ENCODE peak calls at places on chromosomes 13 and 19, in six cellular contexts. Z, N, H, E, X and M are unnamed samples.

GRCh38 chr13:100860866-100861265 is 186.3 kb upstream of the TMTC4 start:
- DNase-seq in H (no peak), E (no peak), Z (no peak), N (no peak), X (no peak), M (no peak)

GRCh38 chr13:76720416-76720815 is 165.8 kb downstream of the KCTD12 start:
- DNase-seq in E (no peak), H (no peak), Z (no peak), N (no peak), X (no peak), M (no peak)

GRCh38 chr13:110576070-110576394 is 14.5 kb upstream of the RAB20 start:
- DNase-seq in N (no peak), H (no peak), Z (no peak), X (no peak), E (no peak), M (no peak)

GRCh38 chr13:72782717-72783116 is 784 bp downstream of the PIBF1 start:
- DNase-seq in E (no peak), Z (peak), X (no peak), H (no peak), N (no peak), M (no peak)

GRCh38 chr13:90055760-90056159 is 1291.7 kb upstream of the MIR17HG start:
- DNase-seq in H (no peak), X (no peak), E (no peak), N (no peak), Z (no peak), M (no peak)

GRCh38 chr13:21948781-21949474 is 278.1 kb downstream of the FGF9 start:
- DNase-seq in X (no peak), N (no peak), H (no peak), Z (no peak), E (no peak), M (no peak)

GRCh38 chr13:97116754-97117153 is 105.4 kb upstream of the MBNL2 start:
- DNase-seq in E (peak), Z (peak), N (no peak), X (no peak), H (no peak), M (no peak)

GRCh38 chr13:21118180-21118579 is 56.8 kb upstream of the LATS2 start:
- DNase-seq in X (no peak), N (no peak), H (no peak), Z (no peak), E (no peak), M (no peak)

GRCh38 chr19:56900573-56901097 is 60.1 kb upstream of the PEG3 start:
- DNase-seq in Z (no peak), H (no peak), X (no peak), E (no peak), N (no peak), M (no peak)

GRCh38 chr19:2317756-2318155 is 9.8 kb upstream of the LINGO3 start:
- DNase-seq in E (no peak), H (no peak), Z (no peak), X (no peak), N (no peak), M (no peak)

GRCh38 chr19:2315121-2315817 is 7.3 kb upstream of the LINGO3 start:
- DNase-seq in Z (no peak), N (no peak), E (no peak), X (no peak), H (no peak), M (no peak)

GRCh38 chr19:2312819-2313501 is 5.0 kb upstream of the LINGO3 start:
- DNase-seq in X (no peak), N (no peak), H (no peak), Z (no peak), E (no peak), M (no peak)

GRCh38 chr19:2317300-2317699 is 9.3 kb upstream of the LINGO3 start:
- DNase-seq in X (no peak), N (no peak), E (no peak), H (no peak), Z (no peak), M (no peak)

DNA sequence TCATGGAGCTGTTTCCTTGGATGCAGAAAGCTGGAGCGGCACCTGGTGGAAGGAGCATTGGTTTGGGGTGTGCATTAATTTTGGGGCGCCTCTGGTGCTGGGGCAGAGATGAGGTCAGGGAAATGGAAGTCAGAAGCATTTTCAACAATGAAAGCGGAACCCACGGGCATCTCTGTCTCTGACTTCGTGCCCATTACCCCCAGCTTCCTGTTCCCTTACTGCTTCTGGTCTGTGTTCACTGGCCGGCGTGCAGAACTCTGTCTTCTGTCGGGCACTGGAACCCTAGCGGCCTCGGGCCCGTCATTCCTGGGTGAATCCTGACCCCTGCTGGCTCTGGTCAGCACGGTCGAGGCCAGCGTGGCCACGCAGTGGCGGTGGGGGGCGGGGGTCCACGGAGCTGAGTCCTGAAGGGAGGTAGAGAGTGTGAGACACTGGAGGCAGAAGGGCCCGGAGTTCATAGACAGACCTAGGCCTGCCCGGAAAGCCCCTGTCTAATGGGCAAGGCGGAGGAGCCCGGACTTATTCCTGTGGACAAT is 7.9 kb upstream of the LINGO3 start:
- DNase-seq in Z (peak), E (peak), H (no peak), N (no peak), X (peak), M (no peak)
- H3K4me3 ChIP-seq in Z (no peak), E (no peak), H (no peak), N (no peak), X (no peak), M (no peak)

DNA sequence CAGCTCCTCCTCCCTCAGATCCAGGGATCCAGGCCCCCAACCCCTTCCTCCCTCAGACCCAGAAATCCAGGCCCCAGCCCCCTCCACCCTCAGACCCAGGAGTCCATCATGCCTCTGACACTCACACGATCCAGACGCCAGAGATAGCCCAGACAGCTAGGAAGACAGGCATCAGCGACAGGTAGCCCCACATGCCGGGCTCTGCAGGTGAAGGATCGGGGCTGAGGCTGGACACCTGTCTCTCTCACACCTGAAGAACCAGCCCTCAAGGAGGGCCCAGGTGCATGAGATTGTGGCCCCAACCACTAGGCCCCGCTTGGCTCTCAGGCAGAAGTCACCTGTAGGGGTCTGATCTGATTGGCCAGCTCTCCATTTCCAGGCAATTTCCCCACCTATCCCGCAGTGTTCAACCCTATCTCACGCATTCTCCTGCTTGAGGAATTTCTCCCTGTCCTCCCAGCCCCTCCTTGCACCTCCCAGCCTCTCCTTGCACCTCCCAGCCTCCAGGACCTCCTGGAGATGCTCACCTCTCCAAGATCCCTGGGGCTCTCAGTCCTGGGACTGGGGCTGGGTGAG is 4.2 kb downstream of the TMEM150B start:
- DNase-seq in N (no peak), Z (no peak), E (no peak), X (no peak), H (no peak), M (no peak)
- H3K4me3 ChIP-seq in N (no peak), Z (no peak), E (no peak), X (no peak), H (no peak), M (no peak)

DNA sequence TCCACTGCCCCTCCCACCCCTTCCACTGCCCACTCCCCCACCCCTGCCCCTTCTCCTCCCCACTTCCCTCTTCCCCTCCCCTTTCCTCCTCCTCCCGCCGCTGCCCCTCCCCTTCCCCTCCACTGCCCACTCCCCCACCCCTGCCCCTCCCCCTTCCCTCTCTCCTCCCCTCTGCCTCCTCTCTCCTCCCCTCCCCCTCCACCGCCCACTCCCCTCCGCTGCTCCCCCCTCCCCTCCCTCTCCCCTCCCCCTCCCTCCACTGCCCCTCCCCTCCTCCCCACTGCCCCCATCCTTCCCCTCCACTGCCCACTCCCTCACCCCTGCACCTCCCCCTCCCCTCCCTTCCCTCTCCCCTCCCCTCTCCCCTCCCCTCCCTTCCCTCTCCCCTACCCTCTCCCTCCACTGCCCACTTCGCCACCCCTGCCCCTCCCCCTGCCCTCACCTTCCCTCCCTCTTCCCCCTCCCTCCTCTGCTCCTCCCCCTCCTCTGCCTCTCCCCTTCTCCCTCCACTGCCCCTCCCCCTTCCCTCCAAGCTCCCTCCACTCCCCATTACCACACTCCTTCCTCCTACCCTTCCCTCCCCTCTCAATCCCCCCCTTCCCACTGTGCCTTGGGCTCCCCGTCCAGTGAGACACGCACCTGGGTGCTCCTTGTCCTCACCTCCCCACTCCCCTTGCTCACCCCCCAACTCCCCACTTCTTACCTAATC is 21.9 kb downstream of the ATP8B3 start:
- DNase-seq in N (no peak), Z (no peak), H (no peak), X (no peak), E (no peak), M (no peak)
- H3K4me3 ChIP-seq in N (no peak), Z (no peak), H (peak), X (no peak), E (peak), M (no peak)

GRCh38 chr19:11905928-11906327 is 18.3 kb downstream of the ZNF69 start:
- DNase-seq in H (no peak), N (no peak), X (no peak), Z (no peak), E (no peak), M (no peak)
- H3K4me3 ChIP-seq in H (no peak), N (no peak), X (no peak), Z (no peak), E (no peak), M (no peak)

GRCh38 chr19:48963371-48964204 is 1.5 kb upstream of the FTL start:
- DNase-seq in E (peak), H (no peak), X (peak), N (peak), Z (peak), M (no peak)

GRCh38 chr19:48962849-48963165 is 2.3 kb upstream of the FTL start:
- DNase-seq in Z (no peak), H (no peak), E (no peak), X (no peak), N (no peak), M (no peak)

GRCh38 chr19:48965806-48966540 is 864 bp downstream of the FTL start:
- DNase-seq in X (peak), N (peak), H (no peak), Z (peak), E (peak), M (no peak)

GRCh38 chr19:48965033-48965805 is at the start of gene FTL:
- DNase-seq in N (peak), X (peak), E (peak), Z (peak), H (peak), M (peak)

GRCh38 chr19:48964205-48965032 is 690 bp upstream of the FTL start:
- DNase-seq in X (peak), N (no peak), Z (no peak), H (no peak), E (no peak), M (no peak)
- H3K4me3 ChIP-seq in X (no peak), N (peak), Z (no peak), H (peak), E (peak), M (peak)

GRCh38 chr19:29702161-29702957 is 12.7 kb downstream of the C19orf12 start:
- DNase-seq in H (no peak), E (no peak), X (no peak), N (no peak), Z (no peak), M (no peak)
- H3K4me3 ChIP-seq in H (no peak), E (no peak), X (no peak), N (no peak), Z (no peak), M (no peak)

GRCh38 chr19:2240881-2241760 is 4.5 kb downstream of the SF3A2 start:
- DNase-seq in X (no peak), H (no peak), N (no peak), E (no peak), Z (no peak), M (no peak)
- H3K4me3 ChIP-seq in X (no peak), H (no peak), N (no peak), E (peak), Z (peak), M (no peak)